ENCODE peak calls at places on chromosomes 13 and 19, in six cellular contexts. E is CD8-positive, alpha-beta T cell; F is thoracic aorta; C is heart left ventricle; R is adrenal gland; U is neural progenitor cell. K is an unnamed sample. For H3K27me3, the result is how much of the 10 kb centered on the place peaks cover.

GRCh38 chr13:112231451-112232083 is 144.6 kb upstream of the SPACA7 start:
- DNase-seq in R (no peak), F (no peak), C (no peak), U (no peak), E (no peak), K (no peak)

GRCh38 chr13:43787998-43788397 is 1.2 kb upstream of the ENOX1 start:
- DNase-seq in U (peak), C (no peak), E (no peak), R (no peak), F (no peak), K (peak)

GRCh38 chr13:64770743-64771142 is 2459.4 kb downstream of the PCDH9 start:
- DNase-seq in E (no peak), F (no peak), R (no peak), C (no peak), U (no peak), K (no peak)

GRCh38 chr19:41928754-41929535 is 696 bp upstream of the ERFL start:
- DNase-seq in U (peak), E (no peak), C (no peak), F (no peak), R (no peak), K (no peak)

GRCh38 chr13:20359335-20359734 is 127.2 kb upstream of the GJB6 start:
- DNase-seq in E (no peak), C (no peak), R (no peak), F (no peak), U (no peak), K (peak)

GRCh38 chr19:7869453-7869909 is 4.7 kb downstream of the PRR36 start:
- DNase-seq in C (peak), F (no peak), R (peak), E (peak), U (peak), K (peak)

GRCh38 chr19:13629687-13630357 is 123.5 kb upstream of the CACNA1A start:
- DNase-seq in E (no peak), F (no peak), U (no peak), R (no peak), C (no peak), K (peak)

GRCh38 chr19:36013280-36014028 is 559 bp downstream of the ALKBH6 start:
- DNase-seq in R (no peak), U (no peak), E (no peak), C (no peak), F (no peak), K (no peak)

GRCh38 chr13:72521965-72522661 is 205.3 kb downstream of the MZT1 start:
- DNase-seq in C (no peak), R (peak), U (no peak), E (no peak), F (no peak), K (no peak)

GRCh38 chr13:29688193-29688592 is 92.7 kb upstream of the SLC7A1 start:
- DNase-seq in U (no peak), E (no peak), R (no peak), F (no peak), C (no peak), K (no peak)

GRCh38 chr19:52140077-52140710 is 456 bp upstream of the ZNF616 start:
- DNase-seq in U (no peak), C (no peak), R (no peak), F (no peak), E (no peak), K (no peak)

GRCh38 chr13:32067149-32067961 is 35.8 kb downstream of the FRY start:
- DNase-seq in E (no peak), F (no peak), R (no peak), C (no peak), U (no peak), K (no peak)

GRCh38 chr19:7865262-7865911 is 8.8 kb downstream of the PRR36 start:
- DNase-seq in U (no peak), C (no peak), R (no peak), E (no peak), F (no peak), K (peak)

GRCh38 chr19:28414748-28415147 is 798.2 kb downstream of the UQCRFS1 start:
- DNase-seq in F (no peak), R (no peak), E (no peak), U (no peak), C (no peak), K (no peak)

GRCh38 chr19:6530385-6531162 is at the start of gene TNFSF9:
- DNase-seq in U (peak), E (peak), F (peak), C (peak), R (peak), K (peak)

GRCh38 chr13:73416093-73416492 is 357.3 kb downstream of the KLF5 start:
- DNase-seq in E (no peak), U (peak), R (no peak), C (no peak), F (no peak), K (no peak)

GRCh38 chr19:13025819-13026477 is 30.7 kb downstream of the NFIX start:
- DNase-seq in E (no peak), R (no peak), U (no peak), F (no peak), C (no peak), K (no peak)

GRCh38 chr19:11377237-11377636 is 2.8 kb downstream of the SWSAP1 start:
- DNase-seq in F (no peak), C (no peak), E (no peak), R (peak), U (no peak), K (peak)

GRCh38 chr19:805161-805561 is 7.9 kb downstream of the PTBP1 start:
- DNase-seq in F (no peak), R (no peak), U (no peak), E (no peak), C (no peak), K (no peak)

DNA sequence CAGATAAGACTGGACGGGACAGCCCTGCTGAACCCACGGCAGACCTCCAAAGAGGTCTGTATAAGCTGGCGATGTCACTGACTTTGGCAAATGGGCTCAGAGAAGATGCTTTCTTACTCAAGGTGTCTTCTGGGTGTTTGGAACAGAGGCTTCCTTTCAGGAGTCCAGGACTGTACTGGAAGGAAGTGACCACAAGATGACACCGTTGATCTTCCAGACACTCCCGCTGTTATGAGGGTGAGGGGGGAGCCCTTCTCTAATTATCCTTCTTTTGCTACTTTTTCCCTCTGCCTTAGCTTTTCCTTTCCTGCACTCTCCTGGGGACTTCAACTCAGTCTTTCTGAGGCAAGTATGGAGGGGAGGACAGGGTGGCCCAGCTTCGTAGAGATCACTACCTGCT is 65.2 kb upstream of the ZNF599 start:
- DNase-seq in U (peak), E (no peak), C (no peak), F (no peak), R (no peak), K (peak)
- TF ChIP-seq CTCF in U (no peak), E (no peak), C (no peak), F (no peak), R (no peak), K (peak)

GRCh38 chr13:109874444-109874920 is 88.1 kb upstream of the IRS2 start:
- DNase-seq in E (no peak), R (no peak), F (no peak), U (no peak), C (no peak), K (peak)
- H3K27me3 ChIP-seq in E (under half), R (under half), F (under half), U (under half), C (under half), K (under half)

GRCh38 chr19:55483681-55484361 is 1.2 kb upstream of the NAT14 start:
- DNase-seq in U (no peak), E (no peak), R (peak), C (peak), F (no peak), K (no peak)
- H3K4me3 ChIP-seq in U (no peak), E (no peak), R (no peak), C (peak), F (no peak), K (no peak)

GRCh38 chr19:23311551-23311950 is 61.4 kb upstream of the ZNF724 start:
- DNase-seq in U (no peak), R (no peak), E (no peak), C (no peak), F (no peak), K (no peak)

GRCh38 chr19:23310729-23311211 is 60.6 kb upstream of the ZNF724 start:
- DNase-seq in R (no peak), E (no peak), C (no peak), U (no peak), F (no peak), K (peak)

GRCh38 chr19:23309926-23310325 is 59.7 kb upstream of the ZNF724 start:
- DNase-seq in U (no peak), R (no peak), F (no peak), E (no peak), C (no peak), K (peak)

GRCh38 chr19:23304238-23304637 is 54.0 kb upstream of the ZNF724 start:
- DNase-seq in U (no peak), R (no peak), E (no peak), F (no peak), C (no peak), K (no peak)

GRCh38 chr19:23305555-23305954 is 55.4 kb upstream of the ZNF724 start:
- DNase-seq in U (no peak), E (no peak), R (no peak), C (no peak), F (no peak), K (no peak)
- TF ChIP-seq CTCF in U (no peak), E (no peak), R (no peak), C (no peak), F (no peak), K (peak)

GRCh38 chr13:27966641-27967202 is 2.4 kb downstream of the CDX2 start:
- DNase-seq in C (no peak), R (no peak), U (peak), F (no peak), E (no peak), K (no peak)
- H3K27me3 ChIP-seq in C (half or more), R (half or more), U (half or more), F (under half), E (under half), K (half or more)

DNA sequence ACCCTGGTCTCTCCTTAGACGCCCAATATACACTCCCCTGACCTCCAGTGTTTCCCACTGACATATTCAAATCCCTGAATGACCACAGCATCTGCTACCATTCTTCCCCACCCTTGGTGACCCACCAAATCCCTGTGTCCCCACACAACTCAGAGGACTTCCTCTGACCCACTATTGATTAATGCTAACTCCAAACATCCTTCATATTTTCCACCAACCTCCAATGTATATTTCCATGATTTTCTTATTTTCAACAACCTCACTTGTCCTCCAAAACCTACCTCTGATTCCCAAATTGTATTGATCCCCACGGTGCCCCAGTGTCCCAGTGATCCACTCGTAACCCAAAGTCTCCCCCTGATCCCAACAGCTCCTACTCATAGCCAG is 526 bp upstream of the DMWD start:
- DNase-seq in R (no peak), E (no peak), F (no peak), C (no peak), U (no peak), K (no peak)
- H3K4me3 ChIP-seq in R (no peak), E (peak), F (peak), C (peak), U (no peak), K (no peak)

GRCh38 chr19:30095171-30095570 is 153.1 kb downstream of the URI1 start:
- DNase-seq in U (no peak), E (no peak), R (no peak), F (no peak), C (no peak), K (no peak)
- TF ChIP-seq CTCF in U (no peak), E (no peak), R (no peak), F (no peak), C (no peak), K (no peak)

GRCh38 chr19:33903489-33903850 is 106.8 kb downstream of the KCTD15 start:
- DNase-seq in E (no peak), U (no peak), F (no peak), R (no peak), C (no peak), K (no peak)

GRCh38 chr19:33904681-33905080 is 108.0 kb downstream of the KCTD15 start:
- DNase-seq in F (no peak), E (no peak), C (peak), R (no peak), U (peak), K (peak)

GRCh38 chr19:33900817-33901216 is 104.1 kb downstream of the KCTD15 start:
- DNase-seq in F (no peak), U (no peak), R (no peak), E (no peak), C (no peak), K (no peak)

GRCh38 chr19:33902802-33903488 is 106.3 kb downstream of the KCTD15 start:
- DNase-seq in E (no peak), U (no peak), C (no peak), R (no peak), F (no peak), K (peak)

DNA sequence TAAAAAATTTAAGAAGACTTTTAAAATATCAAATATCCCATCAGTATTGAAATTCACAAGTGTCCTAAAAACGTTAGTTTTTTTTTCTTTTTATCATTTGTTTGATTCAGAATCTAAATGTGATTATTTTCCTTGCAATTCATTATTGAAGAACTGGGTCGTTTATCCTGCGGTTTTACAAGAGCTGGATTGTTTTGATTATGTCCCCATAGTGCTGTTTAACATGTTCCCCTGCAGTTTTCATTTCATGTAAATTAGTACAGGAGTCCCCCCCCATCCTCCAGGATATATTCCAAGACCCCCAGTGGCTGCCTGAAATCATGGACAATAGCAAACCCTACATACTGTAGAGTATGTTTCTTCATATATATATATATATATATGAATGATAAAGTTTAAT is 105.7 kb downstream of the KCTD15 start:
- DNase-seq in C (no peak), F (no peak), R (no peak), U (no peak), E (no peak), K (no peak)
- H3K27me3 ChIP-seq in C (under half), F (under half), R (under half), U (under half), E (under half), K (under half)

DNA sequence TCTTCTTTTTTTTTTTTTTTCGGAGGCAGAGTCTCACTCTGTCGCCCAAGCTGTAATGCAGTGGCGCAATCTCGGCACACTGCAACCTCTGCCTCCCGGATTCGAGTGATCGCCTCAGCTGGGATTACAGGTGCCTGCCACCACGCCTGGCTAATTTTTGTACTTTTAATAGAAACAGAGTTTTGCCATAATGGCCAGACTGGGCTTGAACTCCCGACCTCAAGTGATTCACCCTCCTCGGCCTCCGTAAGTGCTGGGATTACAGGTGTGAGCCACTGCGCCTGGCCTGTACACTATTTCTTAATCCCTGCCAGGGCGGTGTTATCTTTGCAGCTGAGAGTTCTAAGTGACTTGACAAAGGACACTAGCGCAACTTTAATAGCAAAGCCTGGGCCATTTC is 36.9 kb upstream of the LSM14A start:
- DNase-seq in E (no peak), C (no peak), F (no peak), R (no peak), U (no peak), K (no peak)
- H3K4me3 ChIP-seq in E (peak), C (no peak), F (peak), R (no peak), U (peak), K (no peak)

GRCh38 chr19:16497837-16498236 is 1.6 kb downstream of the C19orf44 start:
- DNase-seq in R (no peak), F (no peak), U (no peak), C (no peak), E (no peak), K (no peak)

GRCh38 chr19:16497042-16497441 is 848 bp downstream of the C19orf44 start:
- DNase-seq in F (no peak), U (no peak), E (no peak), C (no peak), R (no peak), K (no peak)

GRCh38 chr19:16496613-16496983 is 404 bp downstream of the C19orf44 start:
- DNase-seq in F (peak), U (no peak), E (no peak), R (peak), C (peak), K (peak)

GRCh38 chr19:16495982-16496612 is at the start of the genes C19orf44 and CALR3:
- DNase-seq in E (peak), C (peak), F (peak), U (peak), R (peak), K (peak)
- TF ChIP-seq CTCF in E (no peak), C (no peak), F (peak), U (no peak), R (peak), K (no peak)